ENCODE peak calls at places on chromosomes 6 and 20, in nine cellular contexts. U, X, M, Z, G, Q, I, Y and T are unnamed samples.

GRCh38 chr6:35359744-35360348 is 17.5 kb downstream of the PPARD start:
- DNase-seq in M (peak; percentile 74), Q (no peak), Z (peak; percentile 57), U (peak; percentile 39), I (peak; percentile 83), G (peak; percentile 28), Y (no peak), X (no peak), T (no peak)

GRCh38 chr20:31985152-31985551 is 17.2 kb downstream of the XKR7 start:
- DNase-seq in Y (no peak), G (no peak), X (no peak), U (no peak), Q (no peak), I (no peak), Z (no peak), M (no peak), T (no peak)

GRCh38 chr6:106870824-106871300 is 103.7 kb downstream of the CD24 start:
- DNase-seq in Q (no peak), Y (no peak), G (no peak), Z (no peak), U (peak; percentile 35), X (no peak), M (no peak), I (no peak), T (no peak)

GRCh38 chr6:25027221-25027916 is 91.6 kb upstream of the RIPOR2 start:
- DNase-seq in I (no peak), Z (no peak), G (no peak), Y (peak; percentile 63), Q (no peak), X (no peak), U (no peak), M (no peak), T (peak; percentile 52)

GRCh38 chr20:61500791-61501321 is 248.8 kb downstream of the CDH4 start:
- DNase-seq in Z (no peak), Y (no peak), M (no peak), U (no peak), I (no peak), G (peak; percentile 66), Q (no peak), X (no peak), T (no peak)

GRCh38 chr6:25553502-25553901 is 98.5 kb upstream of the SCGN start:
- DNase-seq in Q (no peak), G (no peak), Y (no peak), Z (no peak), I (no peak), M (no peak), U (no peak), X (no peak), T (no peak)

GRCh38 chr6:12295558-12296254 is 5.5 kb downstream of the EDN1 start:
- DNase-seq in U (no peak), I (no peak), M (no peak), Q (no peak), G (no peak), X (no peak), Y (no peak), Z (no peak), T (no peak)

GRCh38 chr20:62021794-62022419 is 43.8 kb downstream of the TAF4 start:
- DNase-seq in Q (no peak), X (no peak), M (no peak), U (no peak), Y (peak; percentile 18), G (no peak), I (no peak), Z (no peak), T (peak; percentile 63)

GRCh38 chr20:31603822-31604566 is 1.1 kb upstream of the ID1 start:
- DNase-seq in Q (peak; percentile 99), I (peak; percentile 97), M (peak; percentile 97), X (peak; percentile 87), U (peak; percentile 98), Z (peak; percentile 92), G (peak; percentile 100), Y (peak; percentile 97), T (peak; percentile 97)

GRCh38 chr6:53771780-53772624 is 22.8 kb upstream of the LRRC1 start:
- DNase-seq in I (no peak), Q (no peak), U (peak; percentile 15), Y (no peak), G (no peak), Z (no peak), X (no peak), M (no peak), T (no peak)

GRCh38 chr6:16812993-16813392 is 51.7 kb upstream of the ATXN1 start:
- DNase-seq in I (no peak), Y (no peak), M (no peak), U (no peak), X (no peak), G (no peak), Z (no peak), Q (no peak), T (no peak)

GRCh38 chr20:32476684-32477593 is 108.2 kb downstream of the NOL4L start:
- DNase-seq in Y (peak; percentile 58), X (no peak), Q (no peak), Z (peak; percentile 35), G (no peak), M (no peak), I (peak; percentile 66), U (no peak), T (peak; percentile 49)

GRCh38 chr6:7236312-7237209 is 76.4 kb downstream of the SSR1 start:
- DNase-seq in I (no peak), U (peak; percentile 87), Y (peak; percentile 24), Z (peak; percentile 54), G (no peak), X (peak; percentile 69), M (peak; percentile 73), Q (no peak), T (no peak)

DNA sequence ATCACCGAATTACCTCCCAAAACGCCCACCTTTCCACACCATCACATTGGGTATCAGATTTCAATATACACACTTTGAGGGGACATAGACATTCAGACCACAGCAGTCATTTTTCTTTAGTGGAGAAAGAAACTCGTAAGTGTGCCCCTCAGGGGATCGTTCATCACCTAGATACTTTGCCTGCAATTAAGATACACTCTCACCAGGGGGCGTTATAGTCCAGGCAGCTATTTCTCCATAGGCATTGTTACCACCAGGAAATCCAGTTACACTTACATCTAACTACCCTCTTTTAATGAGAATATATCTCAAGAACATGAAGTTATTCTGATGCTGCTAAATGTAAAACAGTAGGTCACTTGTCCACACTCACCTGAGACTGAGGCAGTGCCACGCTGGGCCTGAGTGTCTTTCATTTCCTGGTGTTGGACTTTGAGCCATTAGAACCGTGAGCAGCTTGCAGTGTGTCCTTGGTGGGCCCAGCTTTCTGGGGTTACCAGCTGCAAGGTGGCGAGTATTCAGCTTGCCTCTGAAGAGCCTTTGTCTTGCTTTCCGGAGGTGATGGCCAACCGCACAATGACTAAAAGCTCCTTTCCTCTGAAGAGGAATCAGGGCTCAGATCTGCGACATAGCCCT is 35.1 kb upstream of the UNC93A start:
- DNase-seq in U (no peak), M (no peak), I (no peak), Q (no peak), Y (no peak), G (no peak), X (peak; percentile 44), Z (no peak), T (no peak)
- TF ChIP-seq CTCF in U (peak; percentile 37), M (no peak), I (no peak), Q (no peak), Y (no peak), G (peak; percentile 5), X (peak; percentile 10), Z (no peak), T (no peak)

GRCh38 chr20:47204746-47205122 is 151.8 kb downstream of the ZMYND8 start:
- DNase-seq in G (no peak), Y (no peak), Z (no peak), M (no peak), Q (no peak), U (no peak), X (no peak), I (no peak), T (peak; percentile 46)

GRCh38 chr20:47209982-47210381 is 146.5 kb downstream of the ZMYND8 start:
- DNase-seq in I (no peak), X (no peak), Y (no peak), M (no peak), Z (no peak), U (no peak), Q (no peak), G (no peak), T (no peak)

GRCh38 chr20:47208534-47209174 is 147.8 kb downstream of the ZMYND8 start:
- DNase-seq in Q (no peak), U (no peak), X (no peak), Y (no peak), G (no peak), M (no peak), I (no peak), Z (no peak), T (no peak)

GRCh38 chr20:47205577-47206123 is 150.8 kb downstream of the ZMYND8 start:
- DNase-seq in U (peak; percentile 97), I (peak; percentile 70), M (peak; percentile 46), G (peak; percentile 34), Y (peak; percentile 77), Q (peak; percentile 82), Z (peak; percentile 39), X (peak; percentile 74), T (peak; percentile 31)

GRCh38 chr20:47206962-47207641 is 149.4 kb downstream of the ZMYND8 start:
- DNase-seq in G (no peak), I (no peak), Q (no peak), X (no peak), Y (no peak), Z (no peak), U (no peak), M (no peak), T (no peak)
- H3K27ac ChIP-seq in G (no peak overlapping the region), I (no peak overlapping the region), Q (no peak overlapping the region), X (peak overlapping the region; percentile 10), Y (no peak overlapping the region), Z (no peak overlapping the region), U (no peak overlapping the region), M (no peak overlapping the region), T (no peak overlapping the region)

DNA sequence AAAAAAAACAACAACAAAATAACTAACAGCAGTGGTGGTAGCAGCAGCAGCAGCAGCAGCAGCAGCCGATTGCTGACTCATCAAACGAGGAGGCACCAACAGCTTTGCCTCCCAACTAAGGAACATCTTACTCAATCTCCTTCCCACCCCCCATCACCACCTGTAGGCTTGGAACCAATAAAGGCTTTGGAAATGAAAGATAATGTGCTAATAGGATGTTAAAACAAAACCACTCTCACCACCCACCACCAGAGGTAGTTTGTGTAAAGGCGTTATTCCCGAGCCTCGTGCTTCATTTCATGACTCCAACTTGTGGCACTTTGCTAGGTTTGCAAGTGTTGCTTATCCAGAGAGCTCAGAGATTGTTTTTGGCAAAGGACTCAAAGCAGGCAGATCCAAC is 346.5 kb downstream of the CD83 start:
- DNase-seq in X (peak; percentile 73), U (no peak), Q (no peak), I (no peak), M (no peak), Z (no peak), Y (no peak), G (no peak), T (no peak)
- TF ChIP-seq CTCF in X (peak; percentile 92), U (peak; percentile 13), Q (no peak), I (no peak), M (no peak), Z (no peak), Y (no peak), G (no peak), T (no peak)

DNA sequence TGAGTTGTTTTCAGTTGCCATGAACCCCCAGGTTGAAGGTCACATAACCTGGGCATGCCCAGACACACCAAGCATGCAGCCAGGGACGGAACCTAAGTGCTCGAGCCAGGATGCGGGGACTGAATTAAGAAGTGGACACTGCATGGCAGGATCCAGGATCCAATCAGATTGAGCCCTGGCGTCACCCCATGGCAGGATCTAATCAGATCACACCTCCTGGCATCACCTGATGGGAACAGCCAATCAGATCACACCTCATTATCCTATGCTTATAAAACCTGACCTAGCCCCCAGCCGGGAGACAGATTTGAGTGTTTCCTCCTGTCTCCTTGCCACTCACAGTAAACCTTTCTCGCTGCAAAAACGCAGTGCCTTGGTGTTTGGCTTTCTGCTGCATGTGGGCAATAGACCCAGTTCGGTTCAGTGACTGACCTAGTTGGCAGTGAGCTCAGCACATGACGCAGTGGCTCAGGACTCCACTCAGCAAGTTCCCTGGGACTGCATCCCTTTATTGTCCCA is 66.1 kb downstream of the RBM38 start:
- DNase-seq in M (no peak), X (no peak), U (no peak), Q (peak; percentile 78), G (no peak), Z (no peak), I (peak; percentile 85), Y (no peak), T (no peak)
- H3K27ac ChIP-seq in M (no peak overlapping the region), X (no peak overlapping the region), U (no peak overlapping the region), Q (no peak overlapping the region), G (no peak overlapping the region), Z (no peak overlapping the region), I (peak overlapping the region; percentile 86), Y (no peak overlapping the region), T (no peak overlapping the region)